ENCODE peak calls at places on chromosomes 1 and 21, in seven cellular contexts. C is tibial nerve, S is body of pancreas, Y is lung, A is lower lobe of right lung, T is OCI-LY7, W is transverse colon. P is an unnamed sample.

GRCh38 chr1:154304664-154305337 is 16.1 kb upstream of the AQP10 start:
- DNase-seq in C (no peak), S (no peak), Y (no peak), A (no peak), T (no peak), W (no peak), P (no peak)

GRCh38 chr21:45351061-45351460 is 53.9 kb upstream of the COL18A1 start:
- DNase-seq in C (no peak), S (no peak), Y (no peak), A (peak), T (no peak), W (no peak), P (peak)

GRCh38 chr1:207808322-207808705 is 56.5 kb downstream of the CD46 start:
- DNase-seq in C (no peak), S (no peak), Y (peak), A (no peak), T (no peak), W (no peak), P (no peak)

GRCh38 chr1:19385236-19385635 is 73.1 kb downstream of the SLC66A1 start:
- DNase-seq in C (no peak), S (no peak), Y (no peak), A (no peak), T (no peak), W (peak), P (peak)

GRCh38 chr1:243268284-243268653 is 12.4 kb downstream of the SDCCAG8 start:
- DNase-seq in C (no peak), S (no peak), Y (no peak), A (no peak), T (no peak), W (no peak), P (no peak)

GRCh38 chr21:34795152-34796141 is 126.7 kb downstream of the CLIC6 start:
- DNase-seq in C (no peak), S (peak), Y (no peak), A (no peak), T (no peak), W (peak), P (no peak)

GRCh38 chr1:38038836-38039235 is 7.8 kb downstream of the POU3F1 start:
- DNase-seq in C (no peak), S (no peak), Y (no peak), A (no peak), T (no peak), W (no peak), P (no peak)

GRCh38 chr1:159919236-159919865 is 6.0 kb downstream of the TAGLN2 start:
- DNase-seq in C (no peak), S (no peak), Y (no peak), A (no peak), T (no peak), W (no peak), P (no peak)

GRCh38 chr1:180886338-180886737 is 26.4 kb upstream of the KIAA1614 start:
- DNase-seq in C (no peak), S (no peak), Y (no peak), A (no peak), T (no peak), W (no peak), P (no peak)

GRCh38 chr1:180884588-180885300 is 28.0 kb upstream of the KIAA1614 start:
- DNase-seq in C (no peak), S (no peak), Y (no peak), A (no peak), T (no peak), W (no peak), P (no peak)

GRCh38 chr1:180887841-180888240 is 24.9 kb upstream of the KIAA1614 start:
- DNase-seq in C (no peak), S (no peak), Y (no peak), A (no peak), T (no peak), W (no peak), P (no peak)

GRCh38 chr1:180881806-180882509 is 30.7 kb upstream of the KIAA1614 start:
- DNase-seq in C (no peak), S (no peak), Y (no peak), A (no peak), T (peak), W (no peak), P (no peak)
- TF ChIP-seq CTCF in C (peak), S (peak), Y (no peak), A (peak), T (peak), W (peak), P (no peak)

DNA sequence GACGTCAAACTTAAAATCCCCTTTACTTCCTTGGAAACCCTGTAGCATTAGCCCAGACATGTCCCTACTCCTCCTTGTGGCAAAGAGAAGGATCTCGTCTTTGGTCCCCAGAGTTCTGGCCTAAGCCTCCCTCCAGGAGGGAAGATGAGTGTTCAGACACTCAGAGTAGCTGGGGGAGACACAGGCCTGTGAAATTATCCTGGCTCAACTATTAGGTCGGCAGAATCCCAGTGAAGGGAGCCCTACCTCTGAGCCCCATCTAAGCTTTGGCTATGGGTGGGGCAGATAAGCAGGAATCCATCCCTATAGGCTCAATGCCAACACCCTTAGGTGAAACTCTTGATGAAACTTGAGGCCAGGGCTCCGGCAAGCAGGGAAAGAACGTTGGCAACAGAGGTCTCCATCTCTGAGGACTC is 1.7 kb upstream of the SFN start:
- DNase-seq in C (no peak), S (no peak), Y (no peak), A (no peak), T (no peak), W (no peak), P (no peak)
- TF ChIP-seq CTCF in C (no peak), S (no peak), Y (no peak), A (no peak), T (no peak), W (peak), P (no peak)

GRCh38 chr1:17161926-17162800 is 42.8 kb upstream of the PADI1 start:
- DNase-seq in C (no peak), S (no peak), Y (no peak), A (no peak), T (no peak), W (no peak), P (no peak)

GRCh38 chr1:17162941-17163340 is 42.0 kb upstream of the PADI1 start:
- DNase-seq in C (no peak), S (no peak), Y (no peak), A (no peak), T (no peak), W (no peak), P (no peak)

GRCh38 chr1:17161137-17161700 is 42.0 kb upstream of the PADI2 start:
- DNase-seq in C (no peak), S (no peak), Y (no peak), A (no peak), T (peak), W (no peak), P (no peak)

GRCh38 chr1:17163789-17164666 is 40.9 kb upstream of the PADI1 start:
- DNase-seq in C (no peak), S (no peak), Y (no peak), A (no peak), T (no peak), W (no peak), P (no peak)

DNA sequence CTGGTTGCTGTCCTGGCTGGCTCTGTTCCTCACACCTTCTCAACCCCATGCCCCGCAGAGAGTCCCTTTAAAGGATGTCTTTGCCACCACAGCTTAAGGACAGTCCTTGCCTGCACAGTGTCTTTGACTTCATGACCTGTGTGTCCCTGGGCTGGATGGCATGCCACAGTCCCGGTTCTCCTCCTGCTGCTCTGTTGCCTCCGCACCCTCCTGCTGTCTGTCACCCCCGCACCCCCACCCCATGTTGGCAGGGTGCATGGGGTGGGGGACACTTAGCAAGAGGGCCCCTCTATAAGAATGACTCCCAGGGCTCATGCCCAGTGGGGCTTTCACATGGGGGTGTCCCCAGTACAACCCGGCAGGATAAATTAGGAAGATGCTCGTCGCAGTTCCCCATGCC is 41.6 kb upstream of the PADI1 start:
- DNase-seq in C (no peak), S (no peak), Y (no peak), A (no peak), T (no peak), W (no peak), P (no peak)
- TF ChIP-seq CTCF in C (no peak), S (no peak), Y (no peak), A (no peak), T (no peak), W (no peak), P (no peak)

DNA sequence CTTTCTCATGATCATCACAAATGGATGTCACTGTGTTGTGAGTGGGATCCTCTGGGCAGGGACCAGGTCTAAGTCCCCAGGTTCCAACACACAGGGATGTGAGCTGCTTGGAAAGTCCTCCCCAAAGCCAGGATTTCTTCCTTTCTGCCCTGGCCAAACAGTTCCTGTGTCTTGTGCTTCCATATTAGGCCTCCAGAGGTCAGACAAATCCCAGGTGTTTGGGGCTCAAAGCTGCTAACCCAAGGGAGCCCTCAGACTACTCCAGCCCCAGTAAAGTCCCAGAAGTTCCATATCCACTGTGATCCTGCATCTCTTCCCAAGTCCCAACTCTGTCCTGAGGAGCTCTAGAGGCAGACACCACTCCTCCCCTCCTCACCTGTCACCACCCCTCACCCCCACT is 27.7 kb upstream of the MAGOH start:
- DNase-seq in C (no peak), S (no peak), Y (no peak), A (no peak), T (peak), W (no peak), P (no peak)
- TF ChIP-seq CTCF in C (no peak), S (peak), Y (no peak), A (peak), T (peak), W (peak), P (no peak)

P was measured in mucosa of descending colon.